ENCODE peak calls at places on chromosome 2, in eight cellular contexts. K, G, F, T, V, L, J and E are unnamed samples.

GRCh38 chr2:170214309-170214902 is 36.5 kb downstream of the MYO3B start:
- DNase-seq in K (no peak), G (no peak), F (no peak), T (no peak), V (no peak), L (no peak), J (no peak), E (no peak)

GRCh38 chr2:133221398-133221797 is 346.9 kb downstream of the NCKAP5 start:
- DNase-seq in K (no peak), G (no peak), F (no peak), T (no peak), V (no peak), L (no peak), J (no peak), E (no peak)

GRCh38 chr2:171910494-171910893 is 11.8 kb upstream of the HAT1 start:
- DNase-seq in K (no peak), G (no peak), F (no peak), T (no peak), V (no peak), L (no peak), J (no peak), E (no peak)

GRCh38 chr2:69989017-69989416 is 27.6 kb upstream of the ASPRV1 start:
- DNase-seq in K (no peak), G (no peak), F (no peak), T (no peak), V (no peak), L (no peak), J (no peak), E (no peak)

GRCh38 chr2:72236445-72237067 is 88.9 kb upstream of the CYP26B1 start:
- DNase-seq in K (no peak), G (no peak), F (no peak), T (no peak), V (peak; percentile 36), L (no peak), J (no peak), E (no peak)

GRCh38 chr2:232502901-232503791 is 15.5 kb upstream of the ECEL1 start:
- DNase-seq in K (peak; percentile 45), G (peak; percentile 32), F (peak; percentile 53), T (no peak), V (no peak), L (no peak), J (no peak), E (peak; percentile 90)

GRCh38 chr2:88614497-88615157 is 12.6 kb downstream of the EIF2AK3 start:
- DNase-seq in K (no peak), G (no peak), F (no peak), T (no peak), V (no peak), L (no peak), J (no peak), E (no peak)

GRCh38 chr2:217835931-217836881 is 166.6 kb downstream of the TNS1 start:
- DNase-seq in K (no peak), G (peak; percentile 33), F (peak; percentile 88), T (no peak), V (no peak), L (peak; percentile 22), J (peak; percentile 81), E (no peak)

GRCh38 chr2:111946294-111947114 is 48.1 kb downstream of the MERTK start:
- DNase-seq in K (peak; percentile 80), G (peak; percentile 81), F (peak; percentile 48), T (no peak), V (peak; percentile 94), L (no peak), J (peak; percentile 59), E (no peak)

GRCh38 chr2:81767173-81767720 is 1462.7 kb upstream of the LRRTM1 start:
- DNase-seq in K (no peak), G (no peak), F (no peak), T (no peak), V (no peak), L (no peak), J (no peak), E (no peak)

GRCh38 chr2:159206736-159207380 is 79.6 kb downstream of the WDSUB1 start:
- DNase-seq in K (no peak), G (no peak), F (no peak), T (no peak), V (no peak), L (no peak), J (no peak), E (no peak)

GRCh38 chr2:36178384-36178783 is 177.2 kb upstream of the CRIM1 start:
- DNase-seq in K (no peak), G (no peak), F (no peak), T (no peak), V (no peak), L (no peak), J (no peak), E (no peak)

GRCh38 chr2:153487993-153488562 is 9.5 kb upstream of the RPRM start:
- DNase-seq in K (no peak), G (no peak), F (no peak), T (no peak), V (no peak), L (no peak), J (no peak), E (no peak)

GRCh38 chr2:200585730-200586643 is at the start of gene AOX1:
- DNase-seq in K (peak; percentile 48), G (peak; percentile 80), F (peak; percentile 37), T (peak; percentile 18), V (no peak), L (peak; percentile 90), J (peak; percentile 71), E (peak; percentile 79)

GRCh38 chr2:233598952-233599351 is 18.5 kb upstream of the UGT1A8 start:
- DNase-seq in K (no peak), G (no peak), F (no peak), T (no peak), V (no peak), L (no peak), J (no peak), E (no peak)

DNA sequence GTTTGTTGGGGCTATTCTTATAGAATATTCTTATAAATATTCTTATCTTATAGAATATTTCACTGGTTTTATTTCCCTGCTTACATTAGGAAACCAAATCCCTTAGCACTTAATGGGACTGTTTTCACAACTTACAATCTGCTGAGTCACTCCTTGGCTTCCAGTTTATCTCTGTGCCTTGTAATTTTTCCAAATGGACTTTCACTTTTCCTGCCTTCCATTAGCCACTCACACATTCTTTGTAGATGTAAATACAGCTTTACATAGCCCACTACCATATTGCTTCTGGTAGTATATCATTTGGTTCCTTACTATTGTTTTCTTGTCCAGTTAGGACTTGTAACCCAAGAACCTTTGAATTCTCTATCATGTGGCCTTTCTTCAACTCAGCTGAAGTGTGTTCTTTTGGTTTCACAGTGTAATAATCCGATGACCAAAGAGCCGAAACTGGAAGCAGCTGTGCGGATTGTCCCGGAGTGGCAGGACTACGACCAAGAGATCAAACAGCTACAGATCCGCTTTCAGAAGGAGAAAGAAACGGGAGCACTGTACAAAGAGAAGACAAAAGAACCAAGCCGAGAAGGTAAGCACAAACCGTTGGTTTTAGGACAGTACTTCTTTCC is 96.1 kb downstream of the UGGT1 start:
- DNase-seq in K (no peak), G (peak; percentile 37), F (no peak), T (no peak), V (no peak), L (no peak), J (no peak), E (no peak)
- H3K4me3 ChIP-seq in K (no peak overlapping the region), G (no peak overlapping the region), F (no peak overlapping the region), T (peak overlapping the region; percentile 40), V (no peak overlapping the region), L (peak overlapping the region; percentile 25), J (no peak overlapping the region), E (no peak overlapping the region)

DNA sequence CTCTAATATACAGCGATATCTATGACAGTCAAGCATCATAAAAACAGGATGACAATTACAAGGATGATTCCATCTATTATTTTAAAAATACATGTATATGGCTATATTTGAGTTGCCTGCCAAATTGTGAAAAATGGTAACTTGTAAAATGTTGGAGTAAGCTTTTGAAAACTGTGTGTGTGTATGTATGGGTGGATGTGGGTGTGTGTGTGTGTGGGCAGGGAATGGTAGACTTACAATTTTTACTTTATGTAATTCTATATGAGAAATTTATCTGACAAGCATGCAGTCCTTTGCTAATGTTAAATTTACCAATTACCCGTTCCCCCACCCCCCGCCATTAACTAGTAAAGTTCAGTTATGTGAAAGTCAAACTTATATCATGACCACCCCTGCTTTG is 14.0 kb downstream of the EPHA4 start:
- DNase-seq in K (no peak), G (no peak), F (no peak), T (no peak), V (no peak), L (no peak), J (no peak), E (no peak)
- TF ChIP-seq POLR2A in K (no peak), G (no peak), F (no peak), T (no peak), V (no peak), L (no peak), J (no peak), E (no peak)

GRCh38 chr2:219688560-219689445 is 61.4 kb downstream of the SLC4A3 start:
- DNase-seq in K (no peak), G (no peak), F (peak; percentile 61), T (no peak), V (peak; percentile 76), L (no peak), J (peak; percentile 26), E (peak; percentile 60)

GRCh38 chr2:219689676-219690628 is 62.5 kb downstream of the SLC4A3 start:
- DNase-seq in K (peak; percentile 40), G (peak; percentile 62), F (no peak), T (no peak), V (no peak), L (no peak), J (peak; percentile 57), E (peak; percentile 74)

GRCh38 chr2:219691551-219691950 is 64.1 kb downstream of the SLC4A3 start:
- DNase-seq in K (no peak), G (no peak), F (no peak), T (no peak), V (no peak), L (no peak), J (no peak), E (no peak)

GRCh38 chr2:219695145-219695544 is 67.7 kb downstream of the SLC4A3 start:
- DNase-seq in K (no peak), G (no peak), F (no peak), T (no peak), V (no peak), L (no peak), J (no peak), E (no peak)

DNA sequence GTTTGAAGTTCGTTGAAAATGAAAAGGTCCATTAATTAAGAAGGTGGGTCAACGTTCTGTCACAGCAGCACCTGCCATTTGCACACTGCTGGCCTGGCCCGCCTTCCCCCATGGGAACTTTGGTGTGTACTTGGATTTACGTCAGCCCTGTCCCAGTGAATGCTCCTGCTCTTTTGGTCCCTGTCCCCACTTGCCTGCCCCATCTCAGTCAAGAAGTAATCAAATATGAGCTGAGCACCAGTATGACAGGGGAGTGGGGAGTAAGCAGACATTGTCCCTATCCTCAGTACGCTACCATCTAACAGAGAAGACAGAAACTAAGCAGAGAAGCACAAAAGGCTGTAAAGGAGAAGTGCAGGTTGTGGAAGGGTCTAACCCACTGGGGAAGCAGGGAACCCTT is 65.1 kb downstream of the SLC4A3 start:
- DNase-seq in K (no peak), G (no peak), F (no peak), T (no peak), V (no peak), L (no peak), J (no peak), E (no peak)
- H3K4me3 ChIP-seq in K (no peak overlapping the region), G (no peak overlapping the region), F (no peak overlapping the region), T (no peak overlapping the region), V (no peak overlapping the region), L (no peak overlapping the region), J (no peak overlapping the region), E (no peak overlapping the region)

DNA sequence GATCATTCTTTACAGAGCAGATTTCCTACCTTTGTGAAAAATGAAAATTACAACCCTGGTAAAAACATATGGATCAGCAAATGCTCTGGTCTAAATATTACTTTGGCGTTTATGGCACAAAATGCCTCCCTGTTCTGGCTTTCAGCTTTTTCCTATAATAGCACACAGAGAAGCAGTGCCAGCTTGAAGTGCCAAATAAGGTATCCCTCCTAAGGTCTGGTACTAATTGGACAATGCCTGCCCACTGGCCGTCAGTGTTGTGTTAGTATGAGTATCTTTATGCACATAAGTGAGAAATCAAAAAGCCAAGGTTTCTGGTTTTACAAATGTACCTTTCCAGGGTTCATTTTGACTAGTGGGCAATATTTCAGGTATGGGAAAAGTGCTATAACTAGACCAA is 1293.7 kb upstream of the FAM98A start:
- DNase-seq in K (no peak), G (no peak), F (no peak), T (no peak), V (no peak), L (no peak), J (no peak), E (no peak)
- TF ChIP-seq POLR2A in K (no peak), G (no peak), F (no peak), T (no peak), V (no peak), L (no peak), J (no peak), E (no peak)